ENCODE peak calls at places on chromosomes 4 and X, in five cellular contexts. R is HepG2, B is aorta, L is psoas muscle, Q is left lung. F is an unnamed sample.
A peak's percentile ranks its signal among the peaks of the same experiment; 100 is the strongest.

GRCh38 chrX:129235903-129236302 is 287.4 kb downstream of the SMARCA1 start:
- DNase-seq in Q (no peak), L (no peak), B (no peak), R (no peak), F (no peak)

GRCh38 chr4:76200771-76201224 is 12.8 kb downstream of the SCARB2 start:
- DNase-seq in L (peak; percentile 85), Q (peak; percentile 52), R (peak; percentile 77), B (no peak), F (peak; percentile 71)

GRCh38 chr4:145709336-145709735 is 29.4 kb downstream of the C4orf51 start:
- DNase-seq in R (no peak), L (no peak), B (no peak), Q (no peak), F (no peak)

GRCh38 chr4:138053601-138054322 is 188.4 kb downstream of the SLC7A11 start:
- DNase-seq in Q (no peak), L (no peak), B (no peak), R (no peak), F (no peak)

GRCh38 chr4:173958445-173958844 is 325.0 kb downstream of the FBXO8 start:
- DNase-seq in L (no peak), Q (no peak), B (no peak), R (no peak), F (no peak)

GRCh38 chr4:139144911-139145551 is 32.0 kb downstream of the ELF2 start:
- DNase-seq in Q (no peak), B (no peak), L (no peak), R (no peak), F (peak; percentile 27)

GRCh38 chrX:87900320-87900908 is 382.8 kb downstream of the KLHL4 start:
- DNase-seq in Q (no peak), L (no peak), B (no peak), R (no peak), F (no peak)

GRCh38 chr4:171727185-171727584 is 86.0 kb upstream of the GALNTL6 start:
- DNase-seq in Q (no peak), B (no peak), L (no peak), R (no peak), F (no peak)

GRCh38 chr4:178356725-178357124 is 914.5 kb upstream of the AGA start:
- DNase-seq in Q (no peak), B (no peak), L (no peak), R (no peak), F (no peak)

GRCh38 chrX:148665001-148665400 is 164.6 kb downstream of the AFF2 start:
- DNase-seq in R (no peak), L (no peak), B (no peak), Q (no peak), F (no peak)

GRCh38 chrX:148672526-148672925 is 172.1 kb downstream of the AFF2 start:
- DNase-seq in L (no peak), Q (no peak), B (no peak), R (no peak), F (no peak)

DNA sequence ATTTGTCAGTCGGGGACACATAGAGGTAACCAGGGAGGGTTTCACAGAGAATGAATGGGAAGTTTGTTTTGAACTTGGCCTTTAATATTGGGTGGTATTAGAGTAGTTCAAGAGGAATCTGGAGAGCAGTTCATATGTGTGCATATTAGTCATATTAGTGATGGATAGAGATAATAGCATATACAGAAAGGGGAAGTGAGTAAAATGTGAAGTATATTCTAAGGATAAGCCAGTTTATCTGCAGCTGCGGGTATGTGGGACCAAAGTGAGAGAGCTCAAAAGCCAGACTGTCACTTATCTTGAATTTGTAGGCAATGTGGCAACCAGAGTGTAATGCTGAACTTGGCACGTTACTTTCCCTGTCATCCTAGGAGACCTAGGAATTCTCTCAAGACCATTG is 169.9 kb downstream of the AFF2 start:
- DNase-seq in L (no peak), Q (no peak), B (no peak), R (no peak), F (no peak)
- H3K9me3 ChIP-seq in L (peaks cover 5% of the 10 kb centered on the region), Q (peaks cover 16% of the 10 kb centered on the region), B (no peaks in the 10 kb centered on the region), R (peaks cover 13% of the 10 kb centered on the region), F (no peaks in the 10 kb centered on the region)

GRCh38 chr4:6987566-6987920 is 55.6 kb upstream of the TADA2B start:
- DNase-seq in L (no peak), R (no peak), B (no peak), Q (no peak), F (no peak)

GRCh38 chr4:6988016-6988715 is 55.0 kb upstream of the TADA2B start:
- DNase-seq in B (no peak), L (no peak), R (no peak), Q (no peak), F (no peak)

GRCh38 chr4:6984611-6985115 is 58.5 kb upstream of the TADA2B start:
- DNase-seq in L (no peak), R (no peak), Q (no peak), B (no peak), F (no peak)

GRCh38 chr4:6986067-6986780 is 56.9 kb upstream of the TADA2B start:
- DNase-seq in Q (peak; percentile 52), R (no peak), B (peak; percentile 77), L (peak; percentile 81), F (peak; percentile 58)

GRCh38 chr4:6986781-6987565 is 56.2 kb upstream of the TADA2B start:
- DNase-seq in R (peak; percentile 81), B (peak; percentile 96), L (peak; percentile 98), Q (peak; percentile 95), F (peak; percentile 98)
- H3K4me1 ChIP-seq in R (peaks cover 53% of the 10 kb centered on the region), B (no peaks in the 10 kb centered on the region), L (peaks cover 75% of the 10 kb centered on the region), Q (peaks cover 84% of the 10 kb centered on the region), F (peaks cover 25% of the 10 kb centered on the region)

DNA sequence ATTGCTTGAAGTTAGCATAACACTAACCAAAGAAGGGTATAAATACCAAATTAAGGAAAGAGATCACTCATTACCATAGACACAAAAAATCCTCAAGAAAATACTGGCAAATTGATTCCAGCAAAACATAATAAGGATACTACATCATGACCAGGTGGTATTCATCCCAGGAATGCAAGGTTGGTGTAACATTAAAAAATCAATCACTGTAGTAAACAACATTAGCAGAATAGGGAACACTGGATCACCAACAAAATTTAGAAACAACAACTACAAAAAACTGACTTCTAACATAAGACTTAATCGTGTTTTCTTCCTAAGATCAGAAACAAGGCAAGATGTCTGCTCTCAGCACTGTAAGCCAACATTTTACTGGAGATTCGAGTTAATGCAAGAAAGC is 14.1 kb downstream of the GAK start:
- DNase-seq in Q (no peak), L (no peak), B (no peak), R (no peak), F (no peak)
- H3K9me3 ChIP-seq in Q (no peaks in the 10 kb centered on the region), L (no peaks in the 10 kb centered on the region), B (no peaks in the 10 kb centered on the region), R (no peaks in the 10 kb centered on the region), F (no peaks in the 10 kb centered on the region)

DNA sequence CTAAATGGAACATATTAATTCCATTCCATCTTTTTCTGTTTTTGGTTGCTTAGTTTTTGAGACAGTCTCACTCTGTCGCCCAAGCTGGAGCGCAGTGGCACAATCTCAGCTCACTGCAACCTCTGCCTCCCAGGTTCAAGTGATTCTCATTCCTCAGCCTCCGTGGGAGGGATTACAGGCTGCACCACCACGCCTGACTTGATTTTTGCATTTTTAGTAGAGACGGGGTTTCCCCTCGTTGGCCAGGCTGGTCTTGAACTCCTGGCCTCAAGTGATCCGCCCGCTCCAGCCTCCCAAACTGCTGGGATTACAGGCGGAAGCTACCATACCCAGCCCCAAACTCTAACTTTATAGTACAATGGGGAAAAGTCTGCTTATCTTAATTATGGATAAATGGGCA is 11.2 kb downstream of the HNRNPD start:
- DNase-seq in L (no peak), Q (no peak), B (no peak), R (no peak), F (no peak)
- H3K4me1 ChIP-seq in L (peaks cover 83% of the 10 kb centered on the region), Q (peaks cover 93% of the 10 kb centered on the region), B (no peaks in the 10 kb centered on the region), R (peaks cover 64% of the 10 kb centered on the region), F (peaks cover 3% of the 10 kb centered on the region)

GRCh38 chrX:68633981-68634380 is 13.5 kb upstream of the STARD8 start:
- DNase-seq in Q (no peak), B (no peak), L (no peak), R (no peak), F (no peak)
- H3K9me3 ChIP-seq in Q (no peaks in the 10 kb centered on the region), B (no peaks in the 10 kb centered on the region), L (no peaks in the 10 kb centered on the region), R (no peaks in the 10 kb centered on the region), F (no peaks in the 10 kb centered on the region)

DNA sequence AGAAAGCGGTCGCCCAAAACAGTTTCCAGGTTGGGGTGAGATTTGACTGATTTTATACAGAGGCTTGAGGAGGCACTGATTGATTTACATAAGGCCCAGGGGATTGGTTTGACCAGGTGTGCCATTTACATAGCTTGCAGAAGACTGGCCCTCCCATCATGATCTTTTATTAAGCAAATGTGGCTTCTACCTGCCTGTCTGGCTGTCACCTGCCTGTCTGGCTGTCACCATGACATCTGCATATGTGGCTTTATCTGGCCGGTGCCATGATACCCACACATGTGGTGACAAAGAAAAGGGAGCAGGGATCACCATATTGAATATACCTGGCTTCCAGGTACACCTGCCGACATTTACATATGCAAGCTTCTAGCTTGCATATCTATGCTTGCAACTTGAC is 17.0 kb upstream of the CDS1 start:
- DNase-seq in R (no peak), B (no peak), Q (no peak), L (no peak), F (no peak)
- H3K4me1 ChIP-seq in R (no peaks in the 10 kb centered on the region), B (no peaks in the 10 kb centered on the region), Q (no peaks in the 10 kb centered on the region), L (no peaks in the 10 kb centered on the region), F (no peaks in the 10 kb centered on the region)

F was measured in right lobe of liver.